ENCODE peak calls at places on chromosome 10, in nine cellular contexts. G is transverse colon; J is thoracic aorta; L is esophagus squamous epithelium; H is upper lobe of right lung; U is GM23248; O is Peyer's patch; K is psoas muscle; N is CD4-positive, CD25-positive, alpha-beta regulatory T cell. C is an unnamed sample. For H3K4me1, the result is how much of the 10 kb centered on the place peaks cover.

GRCh38 chr10:78599122-78599853 is 469.5 kb upstream of the ZMIZ1 start:
- DNase-seq in G (no peak), J (no peak), L (no peak), H (no peak), U (no peak), O (no peak), K (no peak), N (no peak), C (no peak)

GRCh38 chr10:15175587-15175986 is 7.1 kb upstream of the NMT2 start:
- DNase-seq in G (no peak), J (no peak), L (no peak), H (no peak), U (no peak), O (no peak), K (no peak), N (no peak), C (no peak)

GRCh38 chr10:86757110-86757790 is 831 bp downstream of the BMPR1A start:
- DNase-seq in G (peak), J (no peak), L (no peak), H (peak), U (peak), O (peak), K (no peak), N (peak), C (no peak)

GRCh38 chr10:6667679-6668270 is 87.7 kb upstream of the PRKCQ start:
- DNase-seq in G (peak), J (no peak), L (no peak), H (no peak), U (peak), O (no peak), K (no peak), N (peak), C (peak)

GRCh38 chr10:128059266-128059850 is 66.9 kb downstream of the MKI67 start:
- DNase-seq in G (no peak), J (no peak), L (no peak), H (no peak), U (no peak), O (no peak), K (no peak), N (no peak), C (no peak)

GRCh38 chr10:22455068-22455467 is 109.8 kb downstream of the SPAG6 start:
- DNase-seq in G (no peak), J (no peak), L (no peak), H (no peak), U (no peak), O (no peak), K (no peak), N (no peak), C (no peak)

GRCh38 chr10:11298116-11298515 is 280.4 kb downstream of the CELF2 start:
- DNase-seq in G (no peak), J (no peak), L (no peak), H (no peak), U (peak), O (no peak), K (no peak), N (no peak), C (no peak)

GRCh38 chr10:77380723-77381122 is 256.9 kb downstream of the KCNMA1 start:
- DNase-seq in G (no peak), J (no peak), L (no peak), H (no peak), U (no peak), O (no peak), K (no peak), N (no peak), C (no peak)

GRCh38 chr10:89894051-89894450 is 192.7 kb downstream of the KIF20B start:
- DNase-seq in G (no peak), J (no peak), L (no peak), H (no peak), U (no peak), O (no peak), K (no peak), N (no peak), C (no peak)

GRCh38 chr10:75542902-75543301 is 111.5 kb downstream of the LRMDA start:
- DNase-seq in G (peak), J (peak), L (no peak), H (no peak), U (peak), O (no peak), K (peak), N (no peak), C (no peak)

GRCh38 chr10:131577786-131578471 is 266.4 kb upstream of the TCERG1L start:
- DNase-seq in G (no peak), J (no peak), L (no peak), H (peak), U (no peak), O (peak), K (no peak), N (no peak), C (no peak)

GRCh38 chr10:18501198-18501597 is 150.2 kb downstream of the NSUN6 start:
- DNase-seq in G (no peak), J (no peak), L (no peak), H (no peak), U (peak), O (no peak), K (no peak), N (no peak), C (no peak)

DNA sequence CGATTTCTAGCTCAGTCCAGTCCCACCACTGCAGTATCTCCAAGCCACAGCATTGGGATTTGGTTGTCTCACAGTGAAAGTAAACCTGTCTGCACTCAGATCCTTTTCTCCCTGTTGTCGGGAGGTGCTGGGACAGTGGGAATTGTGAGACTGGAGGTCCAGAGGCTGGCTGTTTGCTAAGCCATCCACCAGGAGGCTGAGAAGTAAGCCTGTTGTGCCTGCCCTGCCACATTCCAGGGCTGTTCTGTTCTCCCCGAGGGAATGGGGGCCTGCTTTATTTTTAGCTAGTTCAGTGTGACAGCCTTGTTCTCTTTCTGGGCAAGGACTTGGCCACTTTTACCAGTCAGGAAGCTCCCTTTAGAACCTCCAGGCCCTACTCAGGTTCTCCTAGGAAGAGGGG is 54.9 kb downstream of the HK1 start:
- DNase-seq in G (no peak), J (no peak), L (no peak), H (peak), U (peak), O (no peak), K (no peak), N (no peak), C (no peak)
- H3K4me1 ChIP-seq in G (half or more), J (half or more), L (half or more), H (half or more), U (under half), O (under half), K (half or more), N (under half), C (under half)

DNA sequence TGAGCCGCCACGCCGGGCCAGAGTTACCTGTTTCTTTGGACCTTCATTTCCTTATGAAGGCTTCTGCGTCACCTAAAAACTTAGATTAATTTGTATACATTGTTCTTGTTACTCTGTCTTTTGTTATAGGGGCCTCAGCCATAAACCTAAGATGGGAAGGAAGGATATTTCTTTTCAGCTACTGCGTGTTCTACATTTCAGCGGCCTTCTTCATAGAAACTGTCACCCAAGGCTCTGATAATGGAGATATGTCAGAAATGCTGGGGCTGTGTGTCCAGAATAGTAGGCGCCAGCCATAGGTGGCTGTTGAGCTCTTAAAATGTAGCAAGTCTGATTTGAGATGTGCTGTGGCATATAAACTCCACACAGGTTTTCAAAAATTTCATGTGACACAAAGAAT is 52.9 kb downstream of the HK1 start:
- DNase-seq in G (no peak), J (no peak), L (no peak), H (no peak), U (no peak), O (no peak), K (no peak), N (no peak), C (no peak)
- H3K4me1 ChIP-seq in G (half or more), J (half or more), L (half or more), H (half or more), U (under half), O (under half), K (half or more), N (half or more), C (under half)

DNA sequence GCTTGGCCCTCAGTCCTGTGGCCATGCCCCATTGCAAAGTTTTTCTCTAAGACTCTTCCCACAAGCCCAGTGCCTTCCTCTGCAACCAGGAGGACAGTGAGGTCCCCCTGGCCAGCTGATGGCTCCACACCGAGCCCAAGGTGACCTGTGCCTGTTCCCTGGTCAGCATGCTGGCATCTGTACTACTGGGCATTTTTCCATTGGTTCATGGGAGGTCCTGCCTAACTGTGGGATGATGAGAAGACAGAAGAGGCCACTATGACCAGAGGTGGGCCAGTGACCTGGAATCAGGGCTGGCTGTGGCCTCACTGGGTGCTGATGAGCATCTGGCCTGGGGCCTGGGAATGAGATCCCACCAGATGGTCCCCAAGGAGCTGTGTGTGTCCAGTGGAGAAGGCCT is 20.2 kb downstream of the CALML3 start:
- DNase-seq in G (peak), J (no peak), L (no peak), H (peak), U (no peak), O (no peak), K (no peak), N (no peak), C (no peak)
- H3K4me1 ChIP-seq in G (half or more), J (half or more), L (half or more), H (under half), U (under half), O (under half), K (under half), N (under half), C (under half)

GRCh38 chr10:24457661-24458318 is 248.9 kb downstream of the KIAA1217 start:
- DNase-seq in G (no peak), J (no peak), L (no peak), H (no peak), U (peak), O (no peak), K (no peak), N (no peak), C (no peak)
- H3K4me1 ChIP-seq in G (under half), J (under half), L (half or more), H (under half), U (under half), O (under half), K (half or more), N (under half), C (under half)

C was measured in endothelial cell of umbilical vein.